ENCODE peak calls at places on chromosomes 5 and 9, in seven cellular contexts. N is PC-3, D is neural progenitor cell, U is SK-N-SH, W is hepatocyte, B is HCT116, C is GM23338. J is an unnamed sample.

GRCh38 chr5:109877670-109878045 is 187.9 kb downstream of the MAN2A1 start:
- DNase-seq in N (peak; percentile 92), D (no peak), U (no peak), W (no peak), B (no peak), C (no peak), J (peak; percentile 58)

GRCh38 chr9:103245369-103245768 is 250.2 kb downstream of the CYLC2 start:
- DNase-seq in N (peak; percentile 11), D (no peak), U (no peak), W (no peak), B (no peak), C (no peak), J (no peak)

GRCh38 chr5:110105692-110106091 is 416.0 kb downstream of the MAN2A1 start:
- DNase-seq in N (peak; percentile 13), D (no peak), U (no peak), W (peak; percentile 20), B (no peak), C (no peak), J (peak; percentile 65)

GRCh38 chr9:88523056-88523455 is 11.9 kb upstream of the NXNL2 start:
- DNase-seq in N (peak; percentile 52), D (no peak), U (no peak), W (no peak), B (no peak), C (no peak), J (peak; percentile 62)

GRCh38 chr5:172407241-172407691 is 47.1 kb downstream of the SH3PXD2B start:
- DNase-seq in N (no peak), D (no peak), U (no peak), W (no peak), B (no peak), C (no peak), J (peak; percentile 58)

GRCh38 chr5:2695200-2695891 is 56.1 kb downstream of the IRX2 start:
- DNase-seq in N (peak; percentile 56), D (no peak), U (no peak), W (peak; percentile 62), B (no peak), C (no peak), J (peak; percentile 27)

GRCh38 chr5:36944607-36945225 is 68.1 kb downstream of the NIPBL start:
- DNase-seq in N (peak; percentile 85), D (peak; percentile 69), U (peak; percentile 12), W (peak; percentile 76), B (peak; percentile 51), C (peak; percentile 80), J (peak; percentile 71)

GRCh38 chr9:105457560-105458294 is 9.9 kb downstream of the FSD1L start:
- DNase-seq in N (no peak), D (no peak), U (no peak), W (no peak), B (no peak), C (no peak), J (no peak)

GRCh38 chr5:35709688-35710087 is 92.0 kb downstream of the SPEF2 start:
- DNase-seq in N (no peak), D (no peak), U (no peak), W (no peak), B (no peak), C (no peak), J (no peak)

GRCh38 chr5:17415282-17415681 is 82.7 kb upstream of the TAF11L2 start:
- DNase-seq in N (no peak), D (peak; percentile 81), U (no peak), W (no peak), B (no peak), C (peak; percentile 74), J (no peak)

GRCh38 chr5:132777209-132778069 is at the start of gene SEPTIN8:
- DNase-seq in N (peak; percentile 42), D (peak; percentile 80), U (peak; percentile 90), W (peak; percentile 71), B (no peak), C (peak; percentile 64), J (peak; percentile 76)

GRCh38 chr9:129459550-129460322 is 161.2 kb downstream of the C9orf50 start:
- DNase-seq in N (no peak), D (no peak), U (no peak), W (no peak), B (no peak), C (no peak), J (peak; percentile 35)

GRCh38 chr9:23887781-23888180 is 61.7 kb upstream of the ELAVL2 start:
- DNase-seq in N (no peak), D (peak; percentile 59), U (no peak), W (no peak), B (no peak), C (no peak), J (no peak)

GRCh38 chr9:4678679-4679267 is 596 bp upstream of the CDC37L1 start:
- DNase-seq in N (peak; percentile 22), D (no peak), U (peak; percentile 28), W (peak; percentile 30), B (no peak), C (peak; percentile 43), J (peak; percentile 59)

GRCh38 chr5:160940725-160941124 is 88.7 kb upstream of the ATP10B start:
- DNase-seq in N (no peak), D (no peak), U (no peak), W (no peak), B (no peak), C (no peak), J (no peak)

GRCh38 chr5:135324897-135325650 is 74.0 kb downstream of the MACROH2A1 start:
- DNase-seq in N (peak; percentile 60), D (no peak), U (no peak), W (no peak), B (no peak), C (no peak), J (no peak)

GRCh38 chr5:172187118-172188032 is 649 bp downstream of the STK10 start:
- DNase-seq in N (peak; percentile 91), D (peak; percentile 57), U (peak; percentile 71), W (peak; percentile 82), B (peak; percentile 26), C (peak; percentile 68), J (peak; percentile 91)

GRCh38 chr9:8857330-8858249 is 1058.0 kb upstream of the DMAC1 start:
- DNase-seq in N (no peak), D (peak; percentile 89), U (peak; percentile 72), W (peak; percentile 68), B (no peak), C (peak; percentile 86), J (peak; percentile 32)

GRCh38 chr5:82821978-82822927 is 254.9 kb downstream of the TMEM167A start:
- DNase-seq in N (peak; percentile 29), D (peak; percentile 75), U (no peak), W (no peak), B (no peak), C (no peak), J (peak; percentile 26)

GRCh38 chr5:127577458-127577857 is 60.0 kb downstream of the PRRC1 start:
- DNase-seq in N (no peak), D (no peak), U (no peak), W (no peak), B (no peak), C (no peak), J (peak; percentile 49)

GRCh38 chr5:67238191-67238590 is 41.6 kb upstream of the CD180 start:
- DNase-seq in N (peak; percentile 56), D (no peak), U (no peak), W (peak; percentile 39), B (no peak), C (no peak), J (no peak)

DNA sequence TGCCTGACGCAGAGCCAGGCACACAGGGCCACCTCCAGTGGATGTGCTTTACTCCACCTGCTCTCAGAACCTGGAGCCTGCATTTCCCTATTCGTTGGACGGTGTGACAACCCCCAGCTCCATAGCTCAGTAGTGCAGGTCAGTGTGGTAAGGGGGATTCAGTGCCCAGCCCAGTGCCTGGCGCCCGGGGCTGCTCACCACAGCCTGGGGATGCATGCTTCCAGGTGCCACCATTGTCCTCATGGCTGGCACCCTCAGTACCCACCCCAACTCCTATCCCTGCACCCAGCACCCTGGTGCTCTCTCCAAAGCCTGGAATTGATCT is 32.8 kb upstream of the ADAMTS2 start:
- DNase-seq in N (no peak), D (no peak), U (peak; percentile 9), W (no peak), B (no peak), C (no peak), J (no peak)
- H3K4me1 ChIP-seq in N (no peaks in the 10 kb centered on the region), D (no peaks in the 10 kb centered on the region), U (no peaks in the 10 kb centered on the region), W (peaks cover 3% of the 10 kb centered on the region), B (no peaks in the 10 kb centered on the region), C (no peaks in the 10 kb centered on the region), J (no peaks in the 10 kb centered on the region)

GRCh38 chr5:57537831-57538230 is 55.2 kb upstream of the ACTBL2 start:
- DNase-seq in N (no peak), D (no peak), U (no peak), W (no peak), B (no peak), C (no peak), J (peak; percentile 22)
- H3K4me3 ChIP-seq in N (no peak overlapping the region), D (no peak overlapping the region), U (no peak overlapping the region), W (no peak overlapping the region), B (no peak overlapping the region), C (no peak overlapping the region), J (no peak overlapping the region)

DNA sequence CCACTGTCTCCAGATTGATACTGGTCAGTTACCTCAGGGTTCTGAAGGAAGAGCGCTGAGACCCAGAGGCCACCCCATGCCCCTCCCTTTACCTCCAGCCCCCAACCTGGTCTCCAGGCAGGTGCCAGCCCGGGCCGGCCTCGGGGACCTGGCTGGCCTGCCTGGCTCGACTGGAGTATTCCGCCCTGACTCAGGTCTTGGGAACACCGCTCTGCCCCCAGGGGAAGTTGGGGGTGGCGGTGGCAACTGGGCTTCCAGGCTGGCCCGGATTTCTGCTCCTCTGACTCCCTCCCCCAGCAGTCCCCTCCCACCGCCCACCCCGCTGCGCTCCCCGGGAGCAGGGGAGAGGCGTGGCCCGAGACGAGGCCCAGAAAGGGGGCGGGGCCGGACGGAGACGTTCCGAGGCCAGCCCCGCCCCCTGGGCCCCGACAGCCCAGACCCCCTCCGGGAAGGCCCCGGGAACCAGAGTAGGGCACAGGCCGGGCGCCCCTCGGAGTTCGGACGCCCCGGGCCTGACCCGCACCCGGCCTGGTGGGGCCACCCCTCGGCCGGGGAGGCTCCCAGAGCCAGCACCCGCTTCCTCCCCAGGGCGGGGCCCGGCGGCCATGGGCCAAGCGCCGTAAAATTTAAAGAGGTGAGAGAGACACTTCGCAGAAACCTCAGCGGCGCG is 82.5 kb upstream of the ZBTB43 start:
- DNase-seq in N (peak; percentile 70), D (peak; percentile 89), U (peak; percentile 86), W (peak; percentile 89), B (peak; percentile 36), C (peak; percentile 95), J (peak; percentile 77)
- TF ChIP-seq EZH2phosphoT487 in N (no peak), D (no peak), U (no peak), W (no peak), B (no peak), C (no peak), J (no peak)

DNA sequence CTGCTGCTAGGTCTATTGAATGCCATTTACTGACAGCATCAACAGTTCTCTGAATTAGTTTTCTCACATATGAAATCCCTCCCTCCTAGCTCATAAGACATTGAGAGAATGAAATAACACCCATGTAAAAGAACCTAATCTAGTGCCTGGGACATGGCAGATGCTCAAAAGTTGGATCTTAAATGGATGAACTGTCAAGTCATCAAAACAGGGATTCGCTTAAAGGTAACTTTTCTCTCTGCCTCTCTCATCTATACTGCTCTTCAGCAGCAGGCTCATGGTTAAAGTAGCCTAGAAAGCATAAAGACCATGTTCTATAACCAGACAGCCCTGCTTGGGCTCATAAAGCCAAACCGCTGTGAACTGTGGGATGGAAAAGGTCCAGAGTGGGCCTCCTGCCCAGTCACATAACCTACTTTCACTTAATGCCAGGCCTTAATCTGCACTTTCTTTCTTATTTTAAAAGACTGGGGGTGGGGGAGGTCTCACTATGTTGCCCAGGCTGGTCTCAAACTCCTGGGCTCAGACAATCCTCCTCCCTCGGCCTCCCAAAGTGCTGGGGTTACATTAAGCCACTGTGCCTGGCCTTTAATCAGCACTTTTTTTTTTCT is 3.7 kb downstream of the TMEM245 start:
- DNase-seq in N (no peak), D (no peak), U (no peak), W (no peak), B (no peak), C (no peak), J (no peak)
- H3K4me1 ChIP-seq in N (peaks cover 36% of the 10 kb centered on the region), D (peaks cover 16% of the 10 kb centered on the region), U (peaks cover 44% of the 10 kb centered on the region), W (peaks cover 9% of the 10 kb centered on the region), B (peaks cover 55% of the 10 kb centered on the region), C (peaks cover 62% of the 10 kb centered on the region), J (peaks cover 27% of the 10 kb centered on the region)

J was measured in GM23248.